ENCODE peak calls at places on chromosomes 11 and 22, in five cellular contexts. K is MM.1S, M is neural progenitor cell, T is GM23248, S is GM23338. H is an unnamed sample. For H3K36me3, the result is how much of the 10 kb centered on the place peaks cover.

GRCh38 chr22:23534851-23535717 is 45.0 kb downstream of the IGLL1 start:
- DNase-seq in K (no peak), M (no peak), T (no peak), S (no peak), H (no peak)

GRCh38 chr11:17004486-17005148 is 9.6 kb downstream of the PLEKHA7 start:
- DNase-seq in K (no peak), M (no peak), T (no peak), S (no peak), H (peak)

GRCh38 chr11:118691926-118692830 is 12.7 kb upstream of the TREH start:
- DNase-seq in K (peak), M (no peak), T (peak), S (no peak), H (peak)

GRCh38 chr11:19660076-19660475 is 52.6 kb upstream of the NAV2 start:
- DNase-seq in K (peak), M (no peak), T (peak), S (no peak), H (peak)

GRCh38 chr11:13016415-13016814 is 7.3 kb downstream of the RASSF10 start:
- DNase-seq in K (no peak), M (no peak), T (no peak), S (no peak), H (peak)

GRCh38 chr11:133964946-133965632 is 8.3 kb upstream of the IGSF9B start:
- DNase-seq in K (no peak), M (no peak), T (peak), S (no peak), H (peak)

GRCh38 chr11:101127699-101128570 is 1.7 kb downstream of the PGR start:
- DNase-seq in K (no peak), M (peak), T (peak), S (peak), H (no peak)

GRCh38 chr11:111913997-111914396 is 1.5 kb downstream of the HSPB2 start:
- DNase-seq in K (no peak), M (no peak), T (peak), S (no peak), H (peak)

GRCh38 chr11:22459053-22459452 is 120.9 kb downstream of the SLC17A6 start:
- DNase-seq in K (no peak), M (no peak), T (peak), S (no peak), H (peak)

GRCh38 chr11:22991196-22991595 is 130.9 kb upstream of the CCDC179 start:
- DNase-seq in K (no peak), M (no peak), T (no peak), S (peak), H (no peak)

GRCh38 chr11:121018746-121019145 is 5.2 kb upstream of the TBCEL start:
- DNase-seq in K (no peak), M (no peak), T (no peak), S (no peak), H (no peak)

GRCh38 chr11:126359431-126360048 is 4.1 kb downstream of the ST3GAL4 start:
- DNase-seq in K (no peak), M (no peak), T (peak), S (no peak), H (no peak)

GRCh38 chr11:70142171-70142875 is 60.8 kb upstream of the FADD start:
- DNase-seq in K (no peak), M (peak), T (peak), S (no peak), H (peak)

GRCh38 chr11:126636911-126637799 is 281.7 kb downstream of the ST3GAL4 start:
- DNase-seq in K (no peak), M (no peak), T (peak), S (no peak), H (no peak)

GRCh38 chr22:36073476-36073875 is 44.9 kb upstream of the RBFOX2 start:
- DNase-seq in K (no peak), M (no peak), T (peak), S (no peak), H (no peak)

GRCh38 chr11:11313426-11313825 is 39.6 kb downstream of the CSNK2A3 start:
- DNase-seq in K (no peak), M (no peak), T (peak), S (no peak), H (peak)

GRCh38 chr11:46738887-46739286 is 19.9 kb downstream of the F2 start:
- DNase-seq in K (no peak), M (no peak), T (no peak), S (peak), H (no peak)

GRCh38 chr11:99739464-99740089 is 718.8 kb downstream of the CNTN5 start:
- DNase-seq in K (peak), M (peak), T (peak), S (peak), H (peak)

GRCh38 chr11:110939471-110939870 is 227.2 kb upstream of the ARHGAP20 start:
- DNase-seq in K (no peak), M (no peak), T (peak), S (no peak), H (no peak)

GRCh38 chr11:35144103-35144741 is 5.3 kb downstream of the CD44 start:
- DNase-seq in K (peak), M (no peak), T (peak), S (no peak), H (peak)

GRCh38 chr11:2759228-2760195 is 59.7 kb upstream of the KCNQ1OT1 start:
- DNase-seq in K (no peak), M (no peak), T (no peak), S (no peak), H (no peak)

GRCh38 chr22:41341012-41341411 is 39.7 kb downstream of the ZC3H7B start:
- DNase-seq in K (no peak), M (no peak), T (no peak), S (no peak), H (no peak)

GRCh38 chr11:31387379-31387778 is 17.7 kb downstream of the DNAJC24 start:
- DNase-seq in K (no peak), M (no peak), T (no peak), S (peak), H (no peak)

GRCh38 chr22:48929276-48929790 is 898.3 kb downstream of the BRD1 start:
- DNase-seq in K (no peak), M (no peak), T (no peak), S (no peak), H (no peak)

GRCh38 chr11:14539867-14540475 is 19.8 kb upstream of the PSMA1 start:
- DNase-seq in K (no peak), M (no peak), T (no peak), S (peak), H (no peak)

GRCh38 chr11:14971865-14972580 is at the start of gene CALCA:
- DNase-seq in K (no peak), M (peak), T (peak), S (peak), H (no peak)

GRCh38 chr11:36500315-36500721 is 9.8 kb downstream of the TRAF6 start:
- DNase-seq in K (peak), M (peak), T (peak), S (no peak), H (peak)

GRCh38 chr22:26642465-26643367 is 14.7 kb upstream of the MIAT start:
- DNase-seq in K (peak), M (peak), T (no peak), S (peak), H (no peak)

GRCh38 chr11:59283825-59284772 is 71.4 kb upstream of the MPEG1 start:
- DNase-seq in K (peak), M (peak), T (peak), S (peak), H (peak)
- TF ChIP-seq EZH2phosphoT487 in K (no peak), M (no peak), T (no peak), S (no peak), H (no peak)

DNA sequence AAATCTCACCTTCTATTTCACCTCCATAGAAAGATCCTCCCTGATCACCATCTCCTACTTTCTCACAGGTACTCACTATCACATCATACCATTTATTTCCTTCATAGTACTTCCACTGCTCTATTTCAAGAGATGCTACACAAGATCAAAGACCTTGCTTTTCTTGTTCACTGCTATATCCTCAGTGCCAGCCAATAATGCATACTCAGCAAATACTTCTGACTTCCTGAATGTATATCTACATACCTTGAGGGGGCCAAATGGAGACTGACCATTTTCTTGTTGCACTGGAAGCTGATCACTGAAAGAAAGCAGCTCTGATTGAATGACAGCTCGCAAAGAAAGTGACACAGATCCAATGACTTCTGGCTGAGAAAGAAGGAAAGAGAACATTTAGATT is 64.7 kb downstream of the C2CD3 start:
- DNase-seq in K (no peak), M (no peak), T (no peak), S (no peak), H (no peak)
- H3K36me3 ChIP-seq in K (under half), M (under half), T (under half), S (under half), H (under half)

GRCh38 chr22:43213066-43213465 is 26.1 kb upstream of the TTLL12 start:
- DNase-seq in K (no peak), M (peak), T (no peak), S (peak), H (no peak)
- TF ChIP-seq EZH2phosphoT487 in K (no peak), M (no peak), T (no peak), S (no peak), H (no peak)

GRCh38 chr11:78199653-78200015 is 10.9 kb downstream of the USP35 start:
- DNase-seq in K (no peak), M (no peak), T (no peak), S (no peak), H (no peak)

GRCh38 chr11:78202733-78203167 is 14.0 kb downstream of the USP35 start:
- DNase-seq in K (peak), M (no peak), T (no peak), S (no peak), H (no peak)

GRCh38 chr11:78200061-78200460 is 11.3 kb downstream of the USP35 start:
- DNase-seq in K (no peak), M (no peak), T (no peak), S (no peak), H (no peak)

GRCh38 chr11:78200553-78200952 is 11.8 kb downstream of the USP35 start:
- DNase-seq in K (no peak), M (no peak), T (no peak), S (no peak), H (no peak)

GRCh38 chr11:78201096-78201495 is 12.4 kb downstream of the USP35 start:
- DNase-seq in K (no peak), M (no peak), T (no peak), S (no peak), H (no peak)
- H3K36me3 ChIP-seq in K (under half), M (under half), T (under half), S (under half), H (under half)

DNA sequence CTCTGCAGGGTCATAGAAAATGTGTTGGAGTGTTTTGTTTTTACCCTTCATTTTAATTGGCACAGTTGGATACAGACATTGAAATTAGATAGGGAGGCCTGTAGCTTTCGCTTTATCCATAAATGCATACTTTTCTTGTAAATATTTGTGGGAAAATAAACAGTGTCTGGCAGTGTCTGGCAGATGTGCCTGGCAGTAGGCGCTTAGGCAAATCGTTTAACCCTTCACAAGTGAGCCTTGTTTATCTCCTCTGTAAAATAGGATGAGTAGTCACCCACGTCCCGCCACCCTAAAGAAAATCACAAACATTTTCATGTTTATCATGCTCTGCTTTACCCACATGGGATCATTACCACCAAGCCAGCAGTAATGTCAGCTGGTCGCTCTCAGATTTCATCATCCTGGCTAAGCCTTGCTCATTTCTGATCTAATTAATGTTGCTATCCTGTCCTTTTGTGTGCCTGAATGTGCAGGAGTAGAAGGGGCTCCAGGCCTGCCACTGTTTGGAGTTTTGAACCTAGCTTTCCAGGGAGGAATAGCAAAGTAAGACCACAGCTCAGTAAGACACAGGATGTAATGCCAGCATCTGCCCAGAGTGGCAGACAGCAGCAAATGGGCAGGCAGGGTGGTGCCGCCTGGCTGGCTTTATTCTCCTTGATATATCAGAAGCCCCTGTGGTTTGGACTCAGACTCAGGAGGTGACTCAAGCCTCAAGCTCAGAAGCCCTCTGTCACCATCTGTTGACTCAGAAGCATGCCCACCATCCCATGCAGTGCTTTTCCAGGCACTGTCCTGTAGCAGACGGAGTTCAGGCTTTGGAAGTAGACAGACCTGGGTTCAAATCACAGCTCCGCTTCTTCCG is 73.0 kb upstream of the TTC12 start:
- DNase-seq in K (no peak), M (no peak), T (peak), S (no peak), H (no peak)
- TF ChIP-seq EZH2phosphoT487 in K (no peak), M (no peak), T (no peak), S (no peak), H (no peak)